ENCODE peak calls at places on chromosome 9, in seven cellular contexts. J is cardiac fibroblast; Y is left ventricle myocardium inferior; H is CD4-positive, CD25-positive, alpha-beta regulatory T cell; X is right lobe of liver; I is effector memory CD4-positive, alpha-beta T cell; M is uterus. A is an unnamed sample.

GRCh38 chr9:133987455-133987800 is 4.7 kb downstream of the VAV2 start:
- DNase-seq in J (no peak), Y (peak; percentile 5), H (no peak), X (no peak), I (no peak), M (no peak), A (no peak)

GRCh38 chr9:16637218-16637617 is 233.3 kb downstream of the BNC2 start:
- DNase-seq in J (no peak), Y (no peak), H (no peak), X (no peak), I (no peak), M (no peak), A (no peak)

GRCh38 chr9:114244570-114244969 is 78.3 kb upstream of the ORM1 start:
- DNase-seq in J (no peak), Y (no peak), H (no peak), X (no peak), I (no peak), M (no peak), A (no peak)

GRCh38 chr9:76658510-76659231 is 105.6 kb upstream of the PCA3 start:
- DNase-seq in J (peak; percentile 86), Y (no peak), H (no peak), X (no peak), I (no peak), M (no peak), A (no peak)

GRCh38 chr9:36928210-36928609 is 105.9 kb downstream of the PAX5 start:
- DNase-seq in J (no peak), Y (no peak), H (no peak), X (peak; percentile 14), I (no peak), M (no peak), A (no peak)

GRCh38 chr9:137128158-137129088 is 10.5 kb upstream of the GRIN1 start:
- DNase-seq in J (no peak), Y (no peak), H (no peak), X (no peak), I (no peak), M (no peak), A (no peak)

GRCh38 chr9:89555426-89556375 is 49.1 kb upstream of the GADD45G start:
- DNase-seq in J (peak; percentile 4), Y (no peak), H (no peak), X (peak; percentile 53), I (no peak), M (no peak), A (no peak)

GRCh38 chr9:122393284-122393983 is 22.6 kb downstream of the PTGS1 start:
- DNase-seq in J (no peak), Y (no peak), H (no peak), X (no peak), I (no peak), M (no peak), A (no peak)

GRCh38 chr9:125785187-125785840 is 38.1 kb downstream of the PBX3 start:
- DNase-seq in J (peak; percentile 85), Y (no peak), H (no peak), X (no peak), I (no peak), M (no peak), A (peak; percentile 14)

GRCh38 chr9:137272241-137273094 is 5.1 kb upstream of the TOR4A start:
- DNase-seq in J (no peak), Y (no peak), H (no peak), X (no peak), I (no peak), M (no peak), A (no peak)

GRCh38 chr9:6645153-6646027 is at the start of gene GLDC:
- DNase-seq in J (no peak), Y (peak; percentile 27), H (peak; percentile 4), X (peak; percentile 95), I (peak; percentile 9), M (peak; percentile 17), A (no peak)

GRCh38 chr9:76717176-76717575 is 47.1 kb upstream of the PCA3 start:
- DNase-seq in J (no peak), Y (no peak), H (no peak), X (no peak), I (no peak), M (no peak), A (no peak)

GRCh38 chr9:121890746-121891145 is 202.4 kb downstream of the TTLL11 start:
- DNase-seq in J (no peak), Y (no peak), H (no peak), X (no peak), I (no peak), M (no peak), A (no peak)

GRCh38 chr9:114991861-114992260 is 61.5 kb upstream of the TNFSF8 start:
- DNase-seq in J (no peak), Y (no peak), H (no peak), X (no peak), I (no peak), M (no peak), A (no peak)

GRCh38 chr9:111839981-111840380 is 45.2 kb upstream of the SHOC1 start:
- DNase-seq in J (peak; percentile 86), Y (no peak), H (no peak), X (no peak), I (no peak), M (no peak), A (no peak)

GRCh38 chr9:114196924-114197570 is 41.7 kb downstream of the COL27A1 start:
- DNase-seq in J (no peak), Y (no peak), H (no peak), X (no peak), I (no peak), M (no peak), A (no peak)

GRCh38 chr9:114856210-114856941 is 50.5 kb upstream of the TNFSF15 start:
- DNase-seq in J (peak; percentile 90), Y (peak; percentile 21), H (no peak), X (no peak), I (no peak), M (no peak), A (peak; percentile 71)

GRCh38 chr9:4226331-4227250 is 73.3 kb downstream of the GLIS3 start:
- DNase-seq in J (no peak), Y (no peak), H (no peak), X (no peak), I (no peak), M (no peak), A (no peak)
- H3K4me3 ChIP-seq in J (no peak overlapping the region), Y (no peak overlapping the region), H (no peak overlapping the region), X (no peak overlapping the region), I (no peak overlapping the region), M (no peak overlapping the region), A (no peak overlapping the region)

GRCh38 chr9:84442712-84443111 is 102.2 kb upstream of the SLC28A3 start:
- DNase-seq in J (no peak), Y (no peak), H (no peak), X (no peak), I (no peak), M (no peak), A (no peak)
- H3K4me3 ChIP-seq in J (no peak overlapping the region), Y (no peak overlapping the region), H (no peak overlapping the region), X (no peak overlapping the region), I (no peak overlapping the region), M (no peak overlapping the region), A (no peak overlapping the region)

DNA sequence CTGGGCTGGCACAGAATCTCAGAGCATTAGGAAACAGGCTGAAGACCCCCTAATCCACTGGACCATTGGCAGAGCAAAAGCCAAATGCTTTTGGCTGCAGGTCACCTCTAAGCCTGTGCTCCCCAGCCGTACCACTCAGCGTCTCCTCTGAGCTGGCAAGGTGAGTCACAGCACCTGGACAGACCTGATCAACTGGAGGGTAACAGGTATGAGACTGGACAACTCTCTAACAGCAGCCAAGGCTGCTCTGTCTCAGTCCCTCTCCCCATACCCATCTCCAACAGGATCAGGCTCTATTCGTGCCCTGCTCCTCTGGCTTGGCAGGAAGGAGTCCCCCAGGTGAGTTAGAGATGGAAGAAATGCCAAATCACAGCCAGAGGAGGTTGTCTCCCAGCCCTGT is 4.7 kb downstream of the GOLGA2 start:
- DNase-seq in J (no peak), Y (no peak), H (no peak), X (no peak), I (no peak), M (no peak), A (no peak)
- H3K4me3 ChIP-seq in J (no peak overlapping the region), Y (no peak overlapping the region), H (no peak overlapping the region), X (no peak overlapping the region), I (no peak overlapping the region), M (no peak overlapping the region), A (no peak overlapping the region)

GRCh38 chr9:97895695-97896332 is 26.5 kb downstream of the TRMO start:
- DNase-seq in J (peak; percentile 29), Y (no peak), H (no peak), X (no peak), I (no peak), M (no peak), A (no peak)

GRCh38 chr9:97891736-97892135 is 30.6 kb downstream of the TRMO start:
- DNase-seq in J (no peak), Y (no peak), H (no peak), X (no peak), I (no peak), M (no peak), A (no peak)

DNA sequence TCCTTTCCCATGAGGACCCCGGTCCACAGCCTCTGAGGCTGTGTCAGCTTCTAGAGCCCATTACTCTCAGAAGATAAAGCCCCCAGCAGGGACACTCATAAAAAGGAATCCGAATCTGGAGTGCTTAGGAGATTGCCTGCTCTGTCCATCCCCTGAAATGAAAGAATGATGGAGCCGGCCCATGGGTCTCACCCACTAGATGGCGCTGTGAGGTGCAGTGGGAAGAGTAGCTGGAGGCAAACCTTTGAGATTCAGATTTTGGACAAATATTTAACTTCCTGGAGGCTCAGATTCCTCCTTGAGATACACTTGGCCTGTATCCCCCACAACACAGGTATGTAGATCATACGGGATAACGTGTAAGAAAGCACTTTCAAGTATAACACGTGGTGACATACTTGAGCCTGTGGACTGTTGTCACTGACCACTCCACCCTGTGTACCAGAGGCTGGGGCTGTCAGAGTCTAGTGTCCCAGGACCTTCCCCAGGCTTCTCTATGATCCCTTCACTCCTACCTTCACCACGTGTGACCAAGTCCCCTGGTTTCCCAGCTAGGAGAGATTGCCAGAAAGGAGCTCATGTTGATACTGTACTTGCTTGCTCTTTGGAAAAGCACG is 32.3 kb downstream of the TRMO start:
- DNase-seq in J (peak; percentile 32), Y (no peak), H (peak; percentile 27), X (peak; percentile 47), I (peak; percentile 39), M (no peak), A (no peak)
- H3K4me3 ChIP-seq in J (no peak overlapping the region), Y (no peak overlapping the region), H (no peak overlapping the region), X (no peak overlapping the region), I (no peak overlapping the region), M (no peak overlapping the region), A (no peak overlapping the region)

DNA sequence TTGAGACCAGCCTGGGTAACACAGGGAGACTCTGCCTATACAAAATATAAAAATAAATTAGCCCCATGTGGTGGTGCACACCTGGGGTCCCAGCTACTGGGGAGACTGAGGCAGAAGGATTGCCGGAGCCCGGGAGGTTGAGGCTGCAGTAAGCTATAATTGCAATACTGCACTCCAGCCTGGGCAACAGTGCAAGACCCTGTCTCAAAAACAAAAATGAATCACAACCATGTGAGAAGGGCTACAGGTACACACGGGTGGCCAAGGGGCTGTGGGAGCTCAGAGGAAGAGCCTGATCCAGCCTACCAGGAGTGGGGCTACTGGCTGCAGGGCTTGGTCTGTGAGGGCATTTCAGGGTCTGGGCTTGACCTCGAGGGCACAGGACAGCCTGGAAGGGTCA is 55.2 kb upstream of the STXBP1 start:
- DNase-seq in J (no peak), Y (no peak), H (no peak), X (no peak), I (no peak), M (no peak), A (no peak)
- H3K4me3 ChIP-seq in J (no peak overlapping the region), Y (no peak overlapping the region), H (peak overlapping the region; percentile 38), X (no peak overlapping the region), I (peak overlapping the region; percentile 39), M (no peak overlapping the region), A (no peak overlapping the region)